ENCODE peak calls at places on chromosomes 2 and 18, in four cellular contexts. P is AG04450, V is H9, X is adrenal gland. M is an unnamed sample.

GRCh38 chr2:207142461-207142860 is 23.3 kb downstream of the KLF7 start:
- DNase-seq in V (no peak), X (peak; percentile 43), P (no peak), M (no peak)

GRCh38 chr2:88582030-88582429 is 45.2 kb downstream of the EIF2AK3 start:
- DNase-seq in P (no peak), V (no peak), X (no peak), M (no peak)

GRCh38 chr2:140308706-140309105 is 1528.5 kb upstream of the NXPH2 start:
- DNase-seq in X (no peak), P (no peak), V (no peak), M (no peak)

GRCh38 chr2:3536682-3537632 is 17.6 kb upstream of the ADI1 start:
- DNase-seq in V (peak; percentile 77), X (peak; percentile 73), P (no peak), M (peak; percentile 62)

GRCh38 chr18:76347341-76347740 is 147.7 kb downstream of the ZNF516 start:
- DNase-seq in V (no peak), X (no peak), P (no peak), M (no peak)

GRCh38 chr2:10002681-10003080 is 40.7 kb upstream of the KLF11 start:
- DNase-seq in X (no peak), V (no peak), P (no peak), M (no peak)

GRCh38 chr2:118294063-118294462 is 205.8 kb downstream of the INSIG2 start:
- DNase-seq in X (no peak), V (no peak), P (no peak), M (no peak)

GRCh38 chr2:145344076-145344724 is 824.3 kb upstream of the ZEB2 start:
- DNase-seq in P (no peak), X (no peak), V (no peak), M (no peak)

GRCh38 chr2:85390941-85391669 is 19.1 kb downstream of the CAPG start:
- DNase-seq in V (peak; percentile 85), P (no peak), X (peak; percentile 43), M (peak; percentile 72)

GRCh38 chr2:9108210-9108967 is 98.2 kb upstream of the ASAP2 start:
- DNase-seq in V (no peak), P (no peak), X (no peak), M (no peak)

GRCh38 chr2:88540346-88540745 is 86.9 kb downstream of the EIF2AK3 start:
- DNase-seq in V (no peak), P (no peak), X (no peak), M (no peak)

GRCh38 chr18:27952741-27953140 is 224.2 kb downstream of the CDH2 start:
- DNase-seq in P (no peak), X (no peak), V (no peak), M (no peak)

GRCh38 chr2:183125659-183126341 is 1.6 kb downstream of the NUP35 start:
- DNase-seq in X (no peak), P (no peak), V (no peak), M (no peak)

GRCh38 chr18:59005266-59005665 is 134.4 kb upstream of the SEC11C start:
- DNase-seq in V (peak; percentile 71), X (peak; percentile 26), P (no peak), M (peak; percentile 77)

GRCh38 chr2:186889291-186889886 is 40.4 kb upstream of the ZSWIM2 start:
- DNase-seq in X (no peak), V (no peak), P (no peak), M (no peak)

GRCh38 chr18:62458346-62458745 is 64.5 kb upstream of the ZCCHC2 start:
- DNase-seq in X (no peak), P (no peak), V (no peak), M (no peak)

GRCh38 chr2:184692137-184692734 is 93.9 kb downstream of the ZNF804A start:
- DNase-seq in V (no peak), X (no peak), P (no peak), M (no peak)

GRCh38 chr2:10048501-10049171 is 5.3 kb downstream of the KLF11 start:
- DNase-seq in X (no peak), V (no peak), P (no peak), M (no peak)

GRCh38 chr18:51621103-51621969 is 423.9 kb upstream of the MEX3C start:
- DNase-seq in X (peak; percentile 67), V (peak; percentile 58), P (no peak), M (peak; percentile 80)
- TF ChIP-seq CTCF in X (peak; percentile 55), V (peak; percentile 93), P (peak; percentile 24), M (peak; percentile 22)

DNA sequence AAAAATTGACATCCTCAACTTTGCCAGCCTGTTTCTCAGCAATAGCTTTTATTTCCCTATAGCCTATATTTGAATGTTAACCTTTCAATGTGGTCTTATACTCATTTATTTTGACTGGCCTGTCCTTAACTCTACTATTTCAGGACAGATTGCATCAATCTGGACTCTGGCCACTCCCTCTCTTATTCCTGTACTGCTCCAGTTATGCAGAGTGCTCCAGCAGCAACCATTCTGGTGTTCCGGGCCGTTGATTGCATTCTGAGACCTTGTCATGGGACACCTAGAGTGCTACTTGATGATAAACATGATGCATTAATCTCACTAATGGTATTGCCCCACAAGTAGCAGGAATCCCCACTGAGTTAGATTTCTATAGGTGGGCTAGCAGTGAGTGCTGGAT is 363.4 kb downstream of the LRRTM1 start:
- DNase-seq in X (no peak), V (no peak), P (no peak), M (no peak)
- TF ChIP-seq CTCF in X (no peak), V (no peak), P (no peak), M (no peak)

GRCh38 chr18:70413455-70413854 is 124.6 kb downstream of the SOCS6 start:
- DNase-seq in P (no peak), V (no peak), X (no peak), M (no peak)

GRCh38 chr18:70414315-70414714 is 125.5 kb downstream of the SOCS6 start:
- DNase-seq in P (no peak), X (no peak), V (no peak), M (no peak)

GRCh38 chr18:70415823-70416488 is 127.1 kb downstream of the SOCS6 start:
- DNase-seq in X (no peak), P (no peak), V (peak; percentile 54), M (no peak)

GRCh38 chr18:70411307-70411706 is 122.5 kb downstream of the SOCS6 start:
- DNase-seq in X (no peak), P (no peak), V (no peak), M (no peak)

GRCh38 chr18:70411886-70412443 is 123.1 kb downstream of the SOCS6 start:
- DNase-seq in V (no peak), X (no peak), P (no peak), M (no peak)
- TF ChIP-seq CTCF in V (no peak), X (no peak), P (no peak), M (no peak)

GRCh38 chr18:79406708-79407107 is 11.0 kb downstream of the NFATC1 start:
- DNase-seq in P (no peak), X (no peak), V (no peak), M (no peak)

GRCh38 chr18:79410731-79411613 is 15.2 kb downstream of the NFATC1 start:
- DNase-seq in X (no peak), P (no peak), V (no peak), M (no peak)

GRCh38 chr18:79411614-79412526 is 16.1 kb downstream of the NFATC1 start:
- DNase-seq in X (no peak), P (no peak), V (no peak), M (no peak)

GRCh38 chr18:79410171-79410641 is 14.5 kb downstream of the NFATC1 start:
- DNase-seq in V (no peak), P (no peak), X (no peak), M (no peak)

DNA sequence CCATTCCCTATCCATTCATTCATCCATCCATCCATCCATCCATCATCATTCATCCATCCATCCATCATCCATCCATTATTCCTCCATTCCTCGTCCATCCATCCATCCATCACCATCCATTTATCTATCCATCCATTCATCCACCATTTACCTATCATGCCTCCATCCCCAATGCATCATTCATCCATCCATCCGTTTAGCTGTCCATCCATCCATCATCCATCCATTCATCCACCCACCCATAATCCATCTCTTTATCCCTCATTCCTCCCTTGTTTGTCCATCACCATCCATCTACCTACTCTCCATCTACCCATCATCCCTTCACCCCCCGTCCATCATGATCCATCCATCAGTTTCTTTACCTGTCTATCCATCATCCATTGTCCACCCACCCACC is 13.6 kb downstream of the NFATC1 start:
- DNase-seq in X (no peak), P (no peak), V (no peak), M (no peak)
- TF ChIP-seq CTCF in X (no peak), P (no peak), V (no peak), M (no peak)

M was measured in testis.